ENCODE peak calls at places on chromosome 11, in seven cellular contexts. One of them, this sample, is unnamed.

GRCh38 chr11:18490319-18490718 is 34.7 kb downstream of the LDHAL6A start:
- DNase-seq in stimulated activated CD8-positive, alpha-beta memory T cell treated with anti-CD3 and anti-CD28 coated beads, Interleukin-4, amount 100 ng/mL, for 24 hours: no peak
- DNase-seq in NCI-H1092 treated with DMSO at 0.1 percent for 48 hours: no peak
- DNase-seq in Right ventricle myocardium superior: no peak
- DNase-seq in neural crest cell: no peak
- DNase-seq in naive thymus-derived CD8-positive, alpha-beta T cell: no peak
- DNase-seq in germinal center: no peak
- DNase-seq in this sample: no peak

GRCh38 chr11:119699227-119699626 is 29.8 kb downstream of the NECTIN1 start:
- DNase-seq in germinal center: no peak
- DNase-seq in NCI-H1092 treated with DMSO at 0.1 percent for 48 hours: no peak
- DNase-seq in neural crest cell: no peak
- DNase-seq in naive thymus-derived CD8-positive, alpha-beta T cell: no peak
- DNase-seq in stimulated activated CD8-positive, alpha-beta memory T cell treated with anti-CD3 and anti-CD28 coated beads, Interleukin-4, amount 100 ng/mL, for 24 hours: no peak
- DNase-seq in Right ventricle myocardium superior: peak; percentile 86
- DNase-seq in this sample: no peak

GRCh38 chr11:64809781-64810241 is 540 bp downstream of the MEN1 start:
- DNase-seq in neural crest cell: no peak
- DNase-seq in Right ventricle myocardium superior: no peak
- DNase-seq in germinal center: peak; percentile 36
- DNase-seq in naive thymus-derived CD8-positive, alpha-beta T cell: no peak
- DNase-seq in stimulated activated CD8-positive, alpha-beta memory T cell treated with anti-CD3 and anti-CD28 coated beads, Interleukin-4, amount 100 ng/mL, for 24 hours: no peak
- DNase-seq in NCI-H1092 treated with DMSO at 0.1 percent for 48 hours: no peak
- DNase-seq in this sample: no peak

GRCh38 chr11:128985880-128986279 is 43.2 kb upstream of the TP53AIP1 start:
- DNase-seq in Right ventricle myocardium superior: no peak
- DNase-seq in neural crest cell: no peak
- DNase-seq in naive thymus-derived CD8-positive, alpha-beta T cell: no peak
- DNase-seq in germinal center: no peak
- DNase-seq in stimulated activated CD8-positive, alpha-beta memory T cell treated with anti-CD3 and anti-CD28 coated beads, Interleukin-4, amount 100 ng/mL, for 24 hours: no peak
- DNase-seq in NCI-H1092 treated with DMSO at 0.1 percent for 48 hours: no peak
- DNase-seq in this sample: no peak

GRCh38 chr11:12433571-12434061 is 56.2 kb downstream of the PARVA start:
- DNase-seq in NCI-H1092 treated with DMSO at 0.1 percent for 48 hours: no peak
- DNase-seq in stimulated activated CD8-positive, alpha-beta memory T cell treated with anti-CD3 and anti-CD28 coated beads, Interleukin-4, amount 100 ng/mL, for 24 hours: no peak
- DNase-seq in Right ventricle myocardium superior: no peak
- DNase-seq in germinal center: no peak
- DNase-seq in naive thymus-derived CD8-positive, alpha-beta T cell: no peak
- DNase-seq in neural crest cell: no peak
- DNase-seq in this sample: no peak

GRCh38 chr11:6418958-6419611 is at the start of gene APBB1:
- DNase-seq in naive thymus-derived CD8-positive, alpha-beta T cell: peak; percentile 77
- DNase-seq in Right ventricle myocardium superior: peak; percentile 82
- DNase-seq in stimulated activated CD8-positive, alpha-beta memory T cell treated with anti-CD3 and anti-CD28 coated beads, Interleukin-4, amount 100 ng/mL, for 24 hours: peak; percentile 57
- DNase-seq in neural crest cell: peak; percentile 67
- DNase-seq in germinal center: peak; percentile 83
- DNase-seq in NCI-H1092 treated with DMSO at 0.1 percent for 48 hours: peak; percentile 59
- DNase-seq in this sample: peak; percentile 59

GRCh38 chr11:85170184-85170583 is 457.0 kb downstream of the DLG2 start:
- DNase-seq in germinal center: no peak
- DNase-seq in stimulated activated CD8-positive, alpha-beta memory T cell treated with anti-CD3 and anti-CD28 coated beads, Interleukin-4, amount 100 ng/mL, for 24 hours: no peak
- DNase-seq in Right ventricle myocardium superior: no peak
- DNase-seq in neural crest cell: no peak
- DNase-seq in NCI-H1092 treated with DMSO at 0.1 percent for 48 hours: no peak
- DNase-seq in naive thymus-derived CD8-positive, alpha-beta T cell: no peak
- DNase-seq in this sample: no peak

GRCh38 chr11:116073854-116074837 is 569.9 kb upstream of the CADM1 start:
- DNase-seq in NCI-H1092 treated with DMSO at 0.1 percent for 48 hours: peak; percentile 84
- DNase-seq in Right ventricle myocardium superior: peak; percentile 51
- DNase-seq in naive thymus-derived CD8-positive, alpha-beta T cell: no peak
- DNase-seq in germinal center: no peak
- DNase-seq in neural crest cell: peak; percentile 28
- DNase-seq in stimulated activated CD8-positive, alpha-beta memory T cell treated with anti-CD3 and anti-CD28 coated beads, Interleukin-4, amount 100 ng/mL, for 24 hours: no peak
- DNase-seq in this sample: peak; percentile 83

GRCh38 chr11:124898711-124899110 is 1.0 kb upstream of the ROBO4 start:
- DNase-seq in NCI-H1092 treated with DMSO at 0.1 percent for 48 hours: no peak
- DNase-seq in germinal center: no peak
- DNase-seq in naive thymus-derived CD8-positive, alpha-beta T cell: no peak
- DNase-seq in Right ventricle myocardium superior: peak; percentile 68
- DNase-seq in neural crest cell: no peak
- DNase-seq in stimulated activated CD8-positive, alpha-beta memory T cell treated with anti-CD3 and anti-CD28 coated beads, Interleukin-4, amount 100 ng/mL, for 24 hours: no peak
- DNase-seq in this sample: no peak

GRCh38 chr11:134527382-134528243 is 115.6 kb upstream of the B3GAT1 start:
- DNase-seq in neural crest cell: no peak
- DNase-seq in germinal center: no peak
- DNase-seq in NCI-H1092 treated with DMSO at 0.1 percent for 48 hours: no peak
- DNase-seq in naive thymus-derived CD8-positive, alpha-beta T cell: peak; percentile 10
- DNase-seq in stimulated activated CD8-positive, alpha-beta memory T cell treated with anti-CD3 and anti-CD28 coated beads, Interleukin-4, amount 100 ng/mL, for 24 hours: no peak
- DNase-seq in Right ventricle myocardium superior: no peak
- DNase-seq in this sample: no peak

GRCh38 chr11:70650075-70650909 is 252.0 kb downstream of the CTTN start:
- DNase-seq in germinal center: peak; percentile 46
- DNase-seq in NCI-H1092 treated with DMSO at 0.1 percent for 48 hours: no peak
- DNase-seq in stimulated activated CD8-positive, alpha-beta memory T cell treated with anti-CD3 and anti-CD28 coated beads, Interleukin-4, amount 100 ng/mL, for 24 hours: peak; percentile 8
- DNase-seq in neural crest cell: peak; percentile 92
- DNase-seq in naive thymus-derived CD8-positive, alpha-beta T cell: peak; percentile 24
- DNase-seq in Right ventricle myocardium superior: peak; percentile 66
- DNase-seq in this sample: no peak

GRCh38 chr11:75422248-75423231 is 10.5 kb downstream of the KLHL35 start:
- DNase-seq in Right ventricle myocardium superior: no peak
- DNase-seq in naive thymus-derived CD8-positive, alpha-beta T cell: no peak
- DNase-seq in neural crest cell: no peak
- DNase-seq in NCI-H1092 treated with DMSO at 0.1 percent for 48 hours: peak; percentile 68
- DNase-seq in germinal center: no peak
- DNase-seq in stimulated activated CD8-positive, alpha-beta memory T cell treated with anti-CD3 and anti-CD28 coated beads, Interleukin-4, amount 100 ng/mL, for 24 hours: no peak
- DNase-seq in this sample: no peak

GRCh38 chr11:120186799-120187591 is 23.8 kb upstream of the OAF start:
- DNase-seq in naive thymus-derived CD8-positive, alpha-beta T cell: no peak
- DNase-seq in NCI-H1092 treated with DMSO at 0.1 percent for 48 hours: no peak
- DNase-seq in neural crest cell: no peak
- DNase-seq in germinal center: no peak
- DNase-seq in stimulated activated CD8-positive, alpha-beta memory T cell treated with anti-CD3 and anti-CD28 coated beads, Interleukin-4, amount 100 ng/mL, for 24 hours: no peak
- DNase-seq in Right ventricle myocardium superior: no peak
- DNase-seq in this sample: no peak

GRCh38 chr11:114326776-114327175 is 30.6 kb downstream of the NNMT start:
- DNase-seq in NCI-H1092 treated with DMSO at 0.1 percent for 48 hours: no peak
- DNase-seq in germinal center: no peak
- DNase-seq in neural crest cell: no peak
- DNase-seq in Right ventricle myocardium superior: no peak
- DNase-seq in naive thymus-derived CD8-positive, alpha-beta T cell: no peak
- DNase-seq in stimulated activated CD8-positive, alpha-beta memory T cell treated with anti-CD3 and anti-CD28 coated beads, Interleukin-4, amount 100 ng/mL, for 24 hours: no peak
- DNase-seq in this sample: no peak

GRCh38 chr11:19907008-19907579 is 194.5 kb downstream of the NAV2 start:
- DNase-seq in Right ventricle myocardium superior: no peak
- DNase-seq in naive thymus-derived CD8-positive, alpha-beta T cell: no peak
- DNase-seq in neural crest cell: no peak
- DNase-seq in NCI-H1092 treated with DMSO at 0.1 percent for 48 hours: no peak
- DNase-seq in stimulated activated CD8-positive, alpha-beta memory T cell treated with anti-CD3 and anti-CD28 coated beads, Interleukin-4, amount 100 ng/mL, for 24 hours: no peak
- DNase-seq in germinal center: no peak
- DNase-seq in this sample: no peak

GRCh38 chr11:43852057-43852636 is 28.5 kb upstream of the ALKBH3 start:
- DNase-seq in NCI-H1092 treated with DMSO at 0.1 percent for 48 hours: peak; percentile 46
- DNase-seq in stimulated activated CD8-positive, alpha-beta memory T cell treated with anti-CD3 and anti-CD28 coated beads, Interleukin-4, amount 100 ng/mL, for 24 hours: peak; percentile 41
- DNase-seq in neural crest cell: peak; percentile 67
- DNase-seq in germinal center: peak; percentile 65
- DNase-seq in Right ventricle myocardium superior: no peak
- DNase-seq in naive thymus-derived CD8-positive, alpha-beta T cell: peak; percentile 51
- DNase-seq in this sample: peak; percentile 47

GRCh38 chr11:128463386-128463829 is 124.0 kb downstream of the ETS1 start:
- DNase-seq in germinal center: no peak
- DNase-seq in Right ventricle myocardium superior: peak; percentile 47
- DNase-seq in NCI-H1092 treated with DMSO at 0.1 percent for 48 hours: no peak
- DNase-seq in stimulated activated CD8-positive, alpha-beta memory T cell treated with anti-CD3 and anti-CD28 coated beads, Interleukin-4, amount 100 ng/mL, for 24 hours: no peak
- DNase-seq in neural crest cell: no peak
- DNase-seq in naive thymus-derived CD8-positive, alpha-beta T cell: no peak
- DNase-seq in this sample: no peak

GRCh38 chr11:76233936-76234703 is 27.8 kb upstream of the WNT11 start:
- DNase-seq in NCI-H1092 treated with DMSO at 0.1 percent for 48 hours: no peak
- DNase-seq in naive thymus-derived CD8-positive, alpha-beta T cell: no peak
- DNase-seq in germinal center: peak; percentile 71
- DNase-seq in Right ventricle myocardium superior: peak; percentile 72
- DNase-seq in stimulated activated CD8-positive, alpha-beta memory T cell treated with anti-CD3 and anti-CD28 coated beads, Interleukin-4, amount 100 ng/mL, for 24 hours: no peak
- DNase-seq in neural crest cell: peak; percentile 27
- DNase-seq in this sample: no peak

GRCh38 chr11:72764503-72764902 is 12.3 kb upstream of the ARAP1 start:
- DNase-seq in stimulated activated CD8-positive, alpha-beta memory T cell treated with anti-CD3 and anti-CD28 coated beads, Interleukin-4, amount 100 ng/mL, for 24 hours: no peak
- DNase-seq in NCI-H1092 treated with DMSO at 0.1 percent for 48 hours: peak; percentile 48
- DNase-seq in Right ventricle myocardium superior: no peak
- DNase-seq in germinal center: no peak
- DNase-seq in neural crest cell: no peak
- DNase-seq in naive thymus-derived CD8-positive, alpha-beta T cell: no peak
- DNase-seq in this sample: peak; percentile 92

GRCh38 chr11:118017631-118018315 is 31.6 kb downstream of the IL10RA start:
- DNase-seq in Right ventricle myocardium superior: no peak
- DNase-seq in stimulated activated CD8-positive, alpha-beta memory T cell treated with anti-CD3 and anti-CD28 coated beads, Interleukin-4, amount 100 ng/mL, for 24 hours: no peak
- DNase-seq in neural crest cell: no peak
- DNase-seq in NCI-H1092 treated with DMSO at 0.1 percent for 48 hours: no peak
- DNase-seq in naive thymus-derived CD8-positive, alpha-beta T cell: no peak
- DNase-seq in germinal center: no peak
- DNase-seq in this sample: no peak

GRCh38 chr11:75667831-75668507 is 869 bp downstream of the MAP6 start:
- DNase-seq in naive thymus-derived CD8-positive, alpha-beta T cell: peak; percentile 28
- DNase-seq in stimulated activated CD8-positive, alpha-beta memory T cell treated with anti-CD3 and anti-CD28 coated beads, Interleukin-4, amount 100 ng/mL, for 24 hours: no peak
- DNase-seq in Right ventricle myocardium superior: peak; percentile 74
- DNase-seq in NCI-H1092 treated with DMSO at 0.1 percent for 48 hours: peak; percentile 79
- DNase-seq in neural crest cell: peak; percentile 67
- DNase-seq in germinal center: peak; percentile 71
- DNase-seq in this sample: peak; percentile 76